ENCODE peak calls at places on chromosomes 5 and 9, in six cellular contexts. R is amygdala, Q is pancreas, N is BJ, J is lower lobe of right lung, O is AG08396. G is an unnamed sample.

GRCh38 chr9:100601216-100601615 is 23.3 kb downstream of the CAVIN4 start:
- DNase-seq in R (no peak), Q (no peak), O (peak; percentile 71), J (no peak), N (no peak), G (peak; percentile 72)

GRCh38 chr5:112626079-112626478 is 111.6 kb upstream of the APC start:
- DNase-seq in N (no peak), Q (no peak), R (no peak), J (no peak), O (no peak), G (no peak)

GRCh38 chr5:130975847-130976246 is 189.2 kb downstream of the HINT1 start:
- DNase-seq in J (no peak), O (no peak), Q (no peak), R (no peak), N (no peak), G (no peak)

GRCh38 chr5:16983972-16984371 is 47.9 kb upstream of the MYO10 start:
- DNase-seq in J (no peak), N (no peak), O (no peak), Q (no peak), R (no peak), G (no peak)

GRCh38 chr5:142307491-142307890 is 17.3 kb downstream of the SPRY4 start:
- DNase-seq in N (no peak), J (no peak), O (no peak), R (no peak), Q (no peak), G (no peak)

GRCh38 chr5:71533614-71534013 is 53.5 kb upstream of the MCCC2 start:
- DNase-seq in R (no peak), J (no peak), O (no peak), Q (no peak), N (no peak), G (peak; percentile 55)

GRCh38 chr5:14268236-14268701 is 125.1 kb downstream of the TRIO start:
- DNase-seq in N (peak; percentile 75), J (no peak), O (peak; percentile 48), Q (no peak), R (peak; percentile 20), G (peak; percentile 96)

GRCh38 chr5:31052937-31053658 is 140.4 kb upstream of the CDH6 start:
- DNase-seq in N (no peak), Q (no peak), R (no peak), O (no peak), J (no peak), G (peak; percentile 91)

GRCh38 chr5:62732677-62733121 is 154.1 kb downstream of the LRRC70 start:
- DNase-seq in O (no peak), Q (no peak), R (no peak), N (no peak), J (no peak), G (peak; percentile 83)

GRCh38 chr9:93224591-93224990 is 40.7 kb downstream of the WNK2 start:
- DNase-seq in O (no peak), J (no peak), Q (no peak), R (no peak), N (no peak), G (peak; percentile 91)

GRCh38 chr9:114911167-114911821 is 19.1 kb downstream of the TNFSF8 start:
- DNase-seq in Q (no peak), O (peak; percentile 52), J (no peak), R (no peak), N (no peak), G (peak; percentile 60)

GRCh38 chr5:16160706-16161105 is 18.9 kb downstream of the MARCHF11 start:
- DNase-seq in N (no peak), J (no peak), O (peak; percentile 60), Q (no peak), R (no peak), G (peak; percentile 70)

GRCh38 chr9:3441197-3441816 is 84.5 kb downstream of the RFX3 start:
- DNase-seq in N (no peak), Q (no peak), R (no peak), J (no peak), O (peak; percentile 53), G (peak; percentile 67)

GRCh38 chr9:84617415-84617814 is 52.1 kb upstream of the NTRK2 start:
- DNase-seq in Q (no peak), O (no peak), N (no peak), R (no peak), J (no peak), G (no peak)

GRCh38 chr9:117729375-117729774 is 25.2 kb downstream of the TLR4 start:
- DNase-seq in J (no peak), R (no peak), N (no peak), O (no peak), Q (no peak), G (no peak)

GRCh38 chr5:90709323-90710148 is 150.9 kb downstream of the ADGRV1 start:
- DNase-seq in J (no peak), Q (no peak), O (peak; percentile 32), R (no peak), N (no peak), G (peak; percentile 66)